ENCODE peak calls at places on chromosome 17, in ten cellular contexts. O is gastrocnemius medialis, B is colonic mucosa, R is left ventricle myocardium inferior, F is heart right ventricle, M is Peyer's patch, H is tibial artery, U is cardiac muscle cell, P is kidney, Y is body of pancreas. J is an unnamed sample.

GRCh38 chr17:38560503-38561318 is 45.0 kb downstream of the SRCIN1 start:
- DNase-seq in O (no peak), B (no peak), R (no peak), F (peak; percentile 22), M (no peak), H (no peak), U (peak; percentile 47), P (no peak), Y (no peak), J (no peak)

GRCh38 chr17:43125967-43126910 is 1.1 kb upstream of the BRCA1 start:
- DNase-seq in O (no peak), B (peak; percentile 29), R (no peak), F (no peak), M (no peak), H (no peak), U (no peak), P (peak; percentile 73), Y (no peak), J (no peak)

GRCh38 chr17:6160188-6160555 is 90.0 kb downstream of the WSCD1 start:
- DNase-seq in O (no peak), B (no peak), R (no peak), F (no peak), M (no peak), H (no peak), U (no peak), P (no peak), Y (no peak), J (no peak)

GRCh38 chr17:76501018-76501826 is at the start of gene RHBDF2:
- DNase-seq in O (peak; percentile 80), B (peak; percentile 96), R (peak; percentile 92), F (peak; percentile 85), M (peak; percentile 92), H (peak; percentile 81), U (peak; percentile 83), P (peak; percentile 97), Y (peak; percentile 96), J (peak; percentile 86)

GRCh38 chr17:10875984-10876555 is 38.2 kb upstream of the PIRT start:
- DNase-seq in O (no peak), B (peak; percentile 62), R (no peak), F (peak; percentile 21), M (no peak), H (no peak), U (peak; percentile 47), P (peak; percentile 59), Y (peak; percentile 36), J (no peak)

GRCh38 chr17:49910094-49910857 is 58.7 kb upstream of the DLX4 start:
- DNase-seq in O (no peak), B (no peak), R (no peak), F (no peak), M (no peak), H (no peak), U (no peak), P (no peak), Y (peak; percentile 16), J (no peak)

GRCh38 chr17:57288034-57288752 is 31.9 kb downstream of the MSI2 start:
- DNase-seq in O (peak; percentile 45), B (no peak), R (peak; percentile 49), F (no peak), M (no peak), H (no peak), U (peak; percentile 16), P (no peak), Y (no peak), J (no peak)

GRCh38 chr17:73359987-73360410 is 48.2 kb upstream of the CDC42EP4 start:
- DNase-seq in O (peak; percentile 81), B (peak; percentile 71), R (peak; percentile 72), F (no peak), M (no peak), H (no peak), U (no peak), P (peak; percentile 68), Y (peak; percentile 93), J (no peak)

GRCh38 chr17:50381260-50381815 is 8.3 kb downstream of the EME1 start:
- DNase-seq in O (no peak), B (no peak), R (no peak), F (no peak), M (no peak), H (no peak), U (no peak), P (no peak), Y (no peak), J (no peak)

GRCh38 chr17:44314031-44314430 is 5.6 kb downstream of the RUNDC3A start:
- DNase-seq in O (no peak), B (no peak), R (no peak), F (no peak), M (no peak), H (no peak), U (no peak), P (no peak), Y (no peak), J (no peak)

GRCh38 chr17:68771867-68772515 is 170.8 kb upstream of the FAM20A start:
- DNase-seq in O (no peak), B (peak; percentile 25), R (no peak), F (peak; percentile 29), M (no peak), H (no peak), U (peak; percentile 91), P (no peak), Y (peak; percentile 47), J (no peak)
- TF ChIP-seq CTCF in O (peak; percentile 32), B (peak; percentile 40), R (peak; percentile 71), F (peak; percentile 71), M (peak; percentile 33), H (peak; percentile 58), U (peak; percentile 73), P (peak; percentile 73), Y (peak; percentile 55), J (peak; percentile 83)

GRCh38 chr17:46081018-46081320 is 81.9 kb downstream of the STH start:
- DNase-seq in O (no peak), B (no peak), R (no peak), F (no peak), M (no peak), H (no peak), U (no peak), P (no peak), Y (no peak), J (no peak)
- H3K4me1 ChIP-seq in O (peaks cover 73% of the 10 kb centered on the region), B (no peaks in the 10 kb centered on the region), R (peaks cover 58% of the 10 kb centered on the region), F (peaks cover 38% of the 10 kb centered on the region), M (no peaks in the 10 kb centered on the region), H (no peaks in the 10 kb centered on the region), U (peaks cover 45% of the 10 kb centered on the region), P (peaks cover 24% of the 10 kb centered on the region), Y (peaks cover 52% of the 10 kb centered on the region), J (no peaks in the 10 kb centered on the region)

GRCh38 chr17:27601975-27602302 is 29.0 kb upstream of the LGALS9 start:
- DNase-seq in O (no peak), B (no peak), R (no peak), F (no peak), M (no peak), H (no peak), U (no peak), P (no peak), Y (no peak), J (no peak)
- TF ChIP-seq CTCF in O (no peak), B (no peak), R (no peak), F (peak; percentile 10), M (no peak), H (no peak), U (no peak), P (no peak), Y (no peak), J (peak; percentile 59)

DNA sequence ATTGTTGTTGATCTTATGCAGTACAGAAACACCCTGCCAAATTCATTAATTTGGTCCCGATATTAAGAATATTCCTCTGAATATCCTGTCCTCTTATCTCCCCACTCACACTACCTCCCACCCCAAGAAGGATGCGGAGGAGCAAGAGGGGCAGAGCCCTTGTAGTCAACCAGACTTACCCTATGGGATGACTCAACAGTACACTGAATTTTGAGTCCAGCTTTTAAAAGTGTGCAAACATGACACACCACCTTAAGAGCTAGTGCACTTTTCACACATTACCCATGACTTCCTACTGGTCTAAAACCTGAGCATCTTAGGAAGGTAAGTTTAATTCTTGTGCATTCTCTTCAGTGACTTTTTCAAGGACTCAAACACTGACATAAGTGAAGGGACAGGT is 9.5 kb downstream of the USP22 start:
- DNase-seq in O (no peak), B (no peak), R (no peak), F (no peak), M (no peak), H (no peak), U (peak; percentile 46), P (no peak), Y (no peak), J (no peak)
- H3K4me1 ChIP-seq in O (peaks cover 95% of the 10 kb centered on the region), B (peaks cover 13% of the 10 kb centered on the region), R (peaks cover 100% of the 10 kb centered on the region), F (peaks cover 100% of the 10 kb centered on the region), M (peaks cover 6% of the 10 kb centered on the region), H (peaks cover 91% of the 10 kb centered on the region), U (peaks cover 60% of the 10 kb centered on the region), P (peaks cover 11% of the 10 kb centered on the region), Y (peaks cover 94% of the 10 kb centered on the region), J (peaks cover 50% of the 10 kb centered on the region)

GRCh38 chr17:41687828-41688640 is 651 bp upstream of the EIF1 start:
- DNase-seq in O (no peak), B (peak; percentile 78), R (peak; percentile 47), F (peak; percentile 65), M (peak; percentile 82), H (peak; percentile 57), U (peak; percentile 44), P (peak; percentile 84), Y (peak; percentile 71), J (no peak)
- TF ChIP-seq CTCF in O (no peak), B (no peak), R (peak; percentile 26), F (peak; percentile 39), M (no peak), H (no peak), U (peak; percentile 20), P (peak; percentile 41), Y (no peak), J (peak; percentile 84)

GRCh38 chr17:53818271-53818670 is 4.5 kb upstream of the KIF2B start:
- DNase-seq in O (no peak), B (no peak), R (no peak), F (no peak), M (no peak), H (no peak), U (no peak), P (no peak), Y (no peak), J (no peak)
- H3K4me1 ChIP-seq in O (no peaks in the 10 kb centered on the region), B (no peaks in the 10 kb centered on the region), R (no peaks in the 10 kb centered on the region), F (no peaks in the 10 kb centered on the region), M (no peaks in the 10 kb centered on the region), H (no peaks in the 10 kb centered on the region), U (no peaks in the 10 kb centered on the region), P (no peaks in the 10 kb centered on the region), Y (no peaks in the 10 kb centered on the region), J (no peaks in the 10 kb centered on the region)

DNA sequence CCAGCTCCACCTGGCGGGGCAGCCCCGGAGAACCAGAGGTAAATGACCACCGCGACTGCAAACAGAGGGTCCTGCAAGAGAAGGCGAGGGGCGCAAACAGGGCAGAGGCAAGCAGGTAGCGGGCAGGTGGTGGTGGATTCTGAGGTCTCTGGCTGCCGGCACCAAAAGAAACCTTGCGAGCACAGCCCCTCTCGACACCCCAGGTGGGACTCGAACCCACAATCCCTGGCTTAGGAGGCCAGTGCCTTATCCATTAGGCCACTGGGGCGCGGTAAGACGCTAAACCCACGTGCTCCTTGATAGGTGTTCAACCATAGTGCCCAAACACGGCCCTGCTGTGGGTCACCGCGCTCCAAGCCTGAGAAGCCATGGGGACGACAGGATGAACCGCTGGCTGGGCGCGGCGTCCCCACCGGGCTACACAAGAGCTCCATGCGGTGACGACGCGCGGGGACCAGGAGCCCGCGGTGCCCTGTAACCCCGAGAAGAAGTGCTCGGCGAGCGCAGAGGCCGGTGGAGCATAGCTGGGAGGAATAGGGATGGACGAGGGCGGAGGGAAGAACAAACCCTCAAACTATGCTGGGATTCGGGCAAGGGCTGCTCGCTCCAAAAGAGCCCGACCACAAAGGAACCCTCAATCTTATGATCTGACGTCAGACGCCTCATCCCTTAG is 12.4 kb downstream of the ATP5PD start:
- DNase-seq in O (peak; percentile 58), B (peak; percentile 94), R (peak; percentile 83), F (peak; percentile 90), M (peak; percentile 83), H (peak; percentile 89), U (peak; percentile 89), P (peak; percentile 93), Y (peak; percentile 93), J (peak; percentile 86)
- TF ChIP-seq CTCF in O (no peak), B (no peak), R (no peak), F (no peak), M (no peak), H (no peak), U (peak; percentile 18), P (no peak), Y (no peak), J (peak; percentile 34)

J was measured in RWPE2.